ENCODE peak calls at places on chromosome 22, in four cellular contexts. One of them, this sample, is unnamed.

GRCh38 chr22:45892681-45893461 is 84.1 kb downstream of the WNT7B start:
- DNase-seq in brain microvascular endothelial cell: no peak
- DNase-seq in mammary epithelial cell: no peak
- DNase-seq in iris pigment epithelial cell: no peak
- DNase-seq in this sample: no peak

GRCh38 chr22:49027122-49027670 is 800.5 kb downstream of the BRD1 start:
- DNase-seq in brain microvascular endothelial cell: no peak
- DNase-seq in mammary epithelial cell: no peak
- DNase-seq in iris pigment epithelial cell: no peak
- DNase-seq in this sample: no peak

GRCh38 chr22:37082251-37082650 is 27.3 kb downstream of the TMPRSS6 start:
- DNase-seq in brain microvascular endothelial cell: no peak
- DNase-seq in mammary epithelial cell: no peak
- DNase-seq in iris pigment epithelial cell: peak
- DNase-seq in this sample: no peak

GRCh38 chr22:24350627-24351026 is 76.8 kb upstream of the ADORA2A start:
- DNase-seq in brain microvascular endothelial cell: no peak
- DNase-seq in mammary epithelial cell: no peak
- DNase-seq in iris pigment epithelial cell: no peak
- DNase-seq in this sample: no peak

GRCh38 chr22:33918676-33919590 is 1.3 kb downstream of the LARGE1 start:
- DNase-seq in brain microvascular endothelial cell: no peak
- DNase-seq in mammary epithelial cell: no peak
- DNase-seq in iris pigment epithelial cell: peak
- DNase-seq in this sample: no peak

GRCh38 chr22:24325105-24325757 is 54.6 kb downstream of the SPECC1L start:
- DNase-seq in brain microvascular endothelial cell: peak
- DNase-seq in mammary epithelial cell: peak
- DNase-seq in iris pigment epithelial cell: peak
- DNase-seq in this sample: no peak

GRCh38 chr22:29258407-29259252 is 9.2 kb downstream of the RHBDD3 start:
- DNase-seq in brain microvascular endothelial cell: no peak
- DNase-seq in mammary epithelial cell: no peak
- DNase-seq in iris pigment epithelial cell: no peak
- DNase-seq in this sample: no peak

GRCh38 chr22:29871684-29872083 is 11.3 kb upstream of the MTMR3 start:
- DNase-seq in brain microvascular endothelial cell: no peak
- DNase-seq in mammary epithelial cell: no peak
- DNase-seq in iris pigment epithelial cell: no peak
- DNase-seq in this sample: no peak

GRCh38 chr22:25067851-25068421 is 115.4 kb downstream of the KIAA1671 start:
- DNase-seq in brain microvascular endothelial cell: no peak
- DNase-seq in mammary epithelial cell: no peak
- DNase-seq in iris pigment epithelial cell: no peak
- DNase-seq in this sample: peak

GRCh38 chr22:20567993-20568417 is 60.6 kb downstream of the MED15 start:
- DNase-seq in brain microvascular endothelial cell: peak
- DNase-seq in mammary epithelial cell: no peak
- DNase-seq in iris pigment epithelial cell: peak
- DNase-seq in this sample: no peak

GRCh38 chr22:49240472-49240871 is 587.2 kb downstream of the BRD1 start:
- DNase-seq in brain microvascular endothelial cell: no peak
- DNase-seq in mammary epithelial cell: no peak
- DNase-seq in iris pigment epithelial cell: no peak
- DNase-seq in this sample: no peak

GRCh38 chr22:40487663-40488249 is 117.4 kb downstream of the SGSM3 start:
- DNase-seq in brain microvascular endothelial cell: no peak
- DNase-seq in mammary epithelial cell: no peak
- DNase-seq in iris pigment epithelial cell: peak
- DNase-seq in this sample: no peak

GRCh38 chr22:46589871-46590271 is 30.3 kb upstream of the GRAMD4 start:
- DNase-seq in brain microvascular endothelial cell: no peak
- DNase-seq in mammary epithelial cell: no peak
- DNase-seq in iris pigment epithelial cell: no peak
- DNase-seq in this sample: no peak

GRCh38 chr22:30968015-30968923 is at the start of gene MORC2:
- DNase-seq in brain microvascular endothelial cell: no peak
- DNase-seq in mammary epithelial cell: no peak
- DNase-seq in iris pigment epithelial cell: peak
- DNase-seq in this sample: no peak

GRCh38 chr22:38614331-38615122 is 41.7 kb downstream of the FAM227A start:
- DNase-seq in brain microvascular endothelial cell: peak
- DNase-seq in mammary epithelial cell: no peak
- DNase-seq in iris pigment epithelial cell: peak
- DNase-seq in this sample: no peak

GRCh38 chr22:47165338-47165931 is 403.0 kb downstream of the TBC1D22A start:
- DNase-seq in brain microvascular endothelial cell: no peak
- DNase-seq in mammary epithelial cell: no peak
- DNase-seq in iris pigment epithelial cell: no peak
- DNase-seq in this sample: no peak

GRCh38 chr22:41919357-41920224 is 4.7 kb upstream of the SHISA8 start:
- DNase-seq in brain microvascular endothelial cell: peak
- DNase-seq in mammary epithelial cell: no peak
- DNase-seq in iris pigment epithelial cell: no peak
- DNase-seq in this sample: no peak

GRCh38 chr22:20001082-20001638 is 15.5 kb downstream of the ARVCF start:
- DNase-seq in brain microvascular endothelial cell: no peak
- DNase-seq in mammary epithelial cell: no peak
- DNase-seq in iris pigment epithelial cell: peak
- DNase-seq in this sample: no peak

GRCh38 chr22:26348810-26349526 is 80.1 kb upstream of the ASPHD2 start:
- DNase-seq in brain microvascular endothelial cell: no peak
- DNase-seq in mammary epithelial cell: no peak
- DNase-seq in iris pigment epithelial cell: no peak
- DNase-seq in this sample: no peak

GRCh38 chr22:26239561-26239960 is 70.3 kb downstream of the SEZ6L start:
- DNase-seq in brain microvascular endothelial cell: no peak
- DNase-seq in mammary epithelial cell: no peak
- DNase-seq in iris pigment epithelial cell: no peak
- DNase-seq in this sample: no peak

GRCh38 chr22:25406510-25407210 is 157.8 kb upstream of the GRK3 start:
- DNase-seq in brain microvascular endothelial cell: no peak
- DNase-seq in mammary epithelial cell: no peak
- DNase-seq in iris pigment epithelial cell: no peak
- DNase-seq in this sample: no peak

GRCh38 chr22:47196881-47197701 is 434.6 kb downstream of the TBC1D22A start:
- DNase-seq in brain microvascular endothelial cell: no peak
- DNase-seq in mammary epithelial cell: no peak
- DNase-seq in iris pigment epithelial cell: no peak
- DNase-seq in this sample: no peak

GRCh38 chr22:34950480-34950879 is 115.5 kb upstream of the ISX start:
- DNase-seq in brain microvascular endothelial cell: no peak
- DNase-seq in mammary epithelial cell: no peak
- DNase-seq in iris pigment epithelial cell: no peak
- DNase-seq in this sample: no peak

GRCh38 chr22:36982136-36982535 is 37.1 kb downstream of the TST start:
- DNase-seq in brain microvascular endothelial cell: no peak
- DNase-seq in mammary epithelial cell: no peak
- DNase-seq in iris pigment epithelial cell: no peak
- DNase-seq in this sample: no peak

GRCh38 chr22:24871611-24872205 is 65.7 kb downstream of the SGSM1 start:
- DNase-seq in brain microvascular endothelial cell: no peak
- DNase-seq in mammary epithelial cell: no peak
- DNase-seq in iris pigment epithelial cell: peak
- DNase-seq in this sample: no peak

This sample was measured in T follicular helper cell.